ENCODE peak calls at places on chromosomes 7 and 10, in six cellular contexts. X is sigmoid colon, H is fibroblast of lung, G is uterus, A is keratinocyte, P is cardiac muscle cell. C is an unnamed sample. For H3K4me1, the result is how much of the 10 kb centered on the place peaks cover.

GRCh38 chr7:2718703-2718965 is 30.6 kb downstream of the AMZ1 start:
- DNase-seq in X (no peak), H (no peak), G (no peak), A (no peak), P (no peak), C (no peak)

GRCh38 chr7:137661634-137662033 is 185.1 kb downstream of the DGKI start:
- DNase-seq in X (no peak), H (no peak), G (no peak), A (no peak), P (no peak), C (no peak)

GRCh38 chr10:11320809-11321520 is 290.5 kb downstream of the USP6NL start:
- DNase-seq in X (no peak), H (no peak), G (no peak), A (no peak), P (no peak), C (no peak)

GRCh38 chr10:3043512-3044368 is 23.6 kb upstream of the PFKP start:
- DNase-seq in X (peak), H (peak), G (peak), A (no peak), P (peak), C (peak)

GRCh38 chr7:1571261-1571650 is 1.4 kb upstream of the PSMG3 start:
- DNase-seq in X (no peak), H (peak), G (no peak), A (no peak), P (peak), C (peak)

GRCh38 chr7:39459606-39460090 is 106.6 kb upstream of the YAE1 start:
- DNase-seq in X (no peak), H (no peak), G (no peak), A (no peak), P (no peak), C (no peak)

GRCh38 chr7:154965014-154965413 is 37.9 kb downstream of the PAXIP1 start:
- DNase-seq in X (no peak), H (peak), G (no peak), A (no peak), P (peak), C (no peak)

GRCh38 chr7:121278120-121279021 is 50.4 kb upstream of the WNT16 start:
- DNase-seq in X (no peak), H (peak), G (no peak), A (no peak), P (peak), C (no peak)

GRCh38 chr7:28408105-28408973 is 4.0 kb upstream of the CREB5 start:
- DNase-seq in X (peak), H (no peak), G (peak), A (no peak), P (no peak), C (no peak)

GRCh38 chr10:110833941-110834621 is 37.6 kb upstream of the PDCD4 start:
- DNase-seq in X (peak), H (no peak), G (no peak), A (no peak), P (no peak), C (no peak)
- H3K4me1 ChIP-seq in X (half or more), H (under half), G (under half), A (under half), P (half or more), C (under half)

DNA sequence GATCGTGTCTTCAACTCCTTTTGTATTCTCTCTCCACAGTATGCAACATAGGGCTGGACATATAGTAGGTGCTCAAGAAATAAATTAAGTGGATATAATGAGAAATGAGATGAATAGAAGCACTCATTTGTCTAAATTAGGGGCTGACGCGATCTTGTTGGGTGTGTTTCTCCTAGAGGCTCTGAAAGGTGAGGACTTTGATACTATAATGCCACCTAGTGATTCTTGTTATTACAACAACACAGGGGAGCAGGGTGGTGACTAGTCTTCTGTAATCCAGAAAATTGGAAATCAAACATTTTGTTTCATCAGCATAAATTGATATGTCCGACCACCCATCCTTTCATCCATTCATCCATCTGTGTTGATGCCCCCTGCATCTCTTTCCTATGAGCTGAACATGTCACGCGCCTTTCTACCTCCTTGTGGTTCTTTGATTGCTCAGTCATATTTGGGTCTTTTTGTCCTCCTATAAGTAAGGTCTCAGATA is 3.4 kb upstream of the CFAP58 start:
- DNase-seq in X (no peak), H (peak), G (no peak), A (no peak), P (peak), C (no peak)
- H3K27ac ChIP-seq in X (peak), H (peak), G (peak), A (peak), P (no peak), C (no peak)

DNA sequence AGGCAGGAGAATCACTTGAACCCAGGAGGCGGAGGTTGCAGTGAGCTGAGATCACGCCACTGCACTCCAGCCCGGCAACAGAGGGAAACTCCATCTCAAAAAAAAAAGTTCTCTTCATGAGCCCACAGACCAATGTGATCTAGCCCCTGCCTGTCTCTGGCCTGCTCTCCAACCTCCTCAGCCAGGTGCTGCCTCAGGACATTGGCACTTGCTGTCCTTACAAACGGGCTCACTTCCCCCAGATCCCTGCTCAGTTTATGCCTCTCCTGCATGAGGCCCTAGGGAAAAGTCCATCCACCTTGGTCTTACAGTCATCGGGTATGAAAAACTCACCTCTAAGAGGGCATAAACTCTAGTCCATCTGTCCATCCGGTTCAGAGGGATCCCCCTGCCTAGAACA is 32.5 kb downstream of the TNS3 start:
- DNase-seq in X (no peak), H (no peak), G (no peak), A (no peak), P (no peak), C (no peak)
- H3K4me1 ChIP-seq in X (under half), H (under half), G (under half), A (under half), P (under half), C (under half)

GRCh38 chr7:95213809-95214492 is 110.4 kb downstream of the PON1 start:
- DNase-seq in X (peak), H (peak), G (peak), A (no peak), P (peak), C (peak)
- H3K27ac ChIP-seq in X (no peak), H (peak), G (no peak), A (no peak), P (no peak), C (peak)

GRCh38 chr7:36792421-36792820 is 68.1 kb upstream of the AOAH start:
- DNase-seq in X (no peak), H (no peak), G (no peak), A (no peak), P (no peak), C (no peak)

GRCh38 chr7:36788814-36789470 is 64.6 kb upstream of the AOAH start:
- DNase-seq in X (no peak), H (no peak), G (no peak), A (no peak), P (no peak), C (no peak)

GRCh38 chr7:36790280-36790679 is 66.0 kb upstream of the AOAH start:
- DNase-seq in X (no peak), H (no peak), G (no peak), A (no peak), P (no peak), C (no peak)

GRCh38 chr7:36784991-36785940 is 61.0 kb upstream of the AOAH start:
- DNase-seq in X (peak), H (no peak), G (no peak), A (peak), P (peak), C (no peak)

DNA sequence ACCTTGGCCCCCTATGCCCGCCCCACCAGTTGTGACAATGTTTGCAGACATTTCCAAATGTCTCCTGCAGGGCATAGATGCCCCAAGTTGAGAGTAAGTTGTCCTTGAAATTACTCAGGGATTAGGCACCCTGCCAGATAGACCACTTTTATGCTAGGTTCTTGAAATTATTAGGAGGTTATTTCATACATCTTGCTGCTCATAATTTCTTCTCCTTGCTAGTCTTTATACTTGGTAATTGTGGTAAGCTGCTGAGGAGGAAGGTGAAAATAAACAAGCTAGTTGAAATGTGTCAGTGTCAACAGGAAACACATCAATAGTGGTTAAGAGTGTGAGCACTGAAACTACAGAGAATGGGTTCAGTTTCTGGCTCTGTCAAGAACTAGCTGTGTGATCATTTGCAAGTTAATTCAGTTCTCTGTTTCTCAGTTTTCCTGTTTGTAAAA is 63.7 kb upstream of the AOAH start:
- DNase-seq in X (no peak), H (no peak), G (no peak), A (no peak), P (no peak), C (no peak)
- H3K4me1 ChIP-seq in X (under half), H (under half), G (under half), A (under half), P (under half), C (under half)

GRCh38 chr7:102421706-102422105 is 11.7 kb upstream of the ORAI2 start:
- DNase-seq in X (no peak), H (no peak), G (no peak), A (no peak), P (no peak), C (no peak)

GRCh38 chr7:102426268-102427031 is 6.9 kb upstream of the ORAI2 start:
- DNase-seq in X (no peak), H (no peak), G (no peak), A (no peak), P (no peak), C (no peak)

GRCh38 chr7:102425639-102426267 is 7.6 kb upstream of the ORAI2 start:
- DNase-seq in X (no peak), H (no peak), G (no peak), A (no peak), P (no peak), C (peak)

GRCh38 chr7:102424787-102425218 is 8.6 kb upstream of the ORAI2 start:
- DNase-seq in X (no peak), H (no peak), G (no peak), A (no peak), P (no peak), C (peak)

DNA sequence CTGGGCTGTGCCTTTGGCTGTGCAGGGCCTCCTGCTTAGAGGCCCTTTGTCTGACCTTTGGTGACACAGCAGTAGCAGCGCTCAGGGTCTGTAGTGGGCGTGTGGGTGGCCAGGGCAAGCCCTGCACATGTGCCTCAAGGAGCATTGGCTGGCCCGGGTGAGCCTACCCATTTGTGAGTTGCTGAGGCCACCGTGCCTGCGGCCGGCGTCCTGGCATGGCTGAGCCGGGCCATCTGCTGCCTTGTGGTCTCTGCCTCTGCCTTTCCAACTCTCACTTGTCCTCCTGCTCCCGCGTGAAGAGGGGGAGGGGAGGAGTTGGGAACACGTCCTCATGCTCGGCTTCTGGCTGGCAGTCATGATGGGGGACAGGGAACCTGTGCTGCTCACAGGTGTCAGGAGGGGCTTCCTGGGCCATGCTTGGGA is 9.2 kb upstream of the ORAI2 start:
- DNase-seq in X (no peak), H (no peak), G (no peak), A (no peak), P (no peak), C (no peak)
- H3K27ac ChIP-seq in X (no peak), H (no peak), G (no peak), A (no peak), P (no peak), C (no peak)

GRCh38 chr7:85821926-85822325 is 635.1 kb upstream of the SEMA3D start:
- DNase-seq in X (no peak), H (no peak), G (no peak), A (no peak), P (no peak), C (peak)
- H3K4me1 ChIP-seq in X (under half), H (under half), G (under half), A (under half), P (under half), C (under half)

C was measured in aorta.